ENCODE peak calls at places on chromosome 2, in six cellular contexts. H is astrocyte; Y is heart left ventricle; B is CD8-positive, alpha-beta memory T cell; T is A549; M is K562. X is an unnamed sample.

GRCh38 chr2:168843253-168843652 is 40.8 kb downstream of the NOSTRIN start:
- DNase-seq in Y (no peak), M (no peak), H (no peak), B (no peak), T (no peak), X (no peak)

GRCh38 chr2:158967731-158968395 is 577 bp upstream of the TANC1 start:
- DNase-seq in M (no peak), B (no peak), Y (peak; percentile 74), T (no peak), H (peak; percentile 62), X (peak; percentile 61)

GRCh38 chr2:218991674-218992168 is 1.5 kb downstream of the CRYBA2 start:
- DNase-seq in Y (no peak), T (no peak), H (peak; percentile 16), M (peak; percentile 49), B (no peak), X (no peak)

GRCh38 chr2:60641866-60642788 is 88.7 kb upstream of the BCL11A start:
- DNase-seq in H (peak; percentile 23), T (peak; percentile 38), M (peak; percentile 56), Y (no peak), B (peak; percentile 17), X (peak; percentile 36)

GRCh38 chr2:74725287-74725686 is 71.2 kb downstream of the SEMA4F start:
- DNase-seq in M (no peak), H (no peak), T (no peak), B (no peak), Y (no peak), X (no peak)

GRCh38 chr2:21018290-21018689 is 25.6 kb downstream of the APOB start:
- DNase-seq in M (no peak), T (no peak), Y (no peak), H (no peak), B (no peak), X (no peak)

GRCh38 chr2:218998414-218999002 is 5.3 kb upstream of the CRYBA2 start:
- DNase-seq in H (no peak), T (no peak), M (no peak), Y (no peak), B (no peak), X (no peak)

GRCh38 chr2:239153806-239154591 is 246.8 kb downstream of the HDAC4 start:
- DNase-seq in H (no peak), T (no peak), Y (peak; percentile 33), M (no peak), B (no peak), X (peak; percentile 14)

GRCh38 chr2:33216508-33217182 is 259.8 kb upstream of the RASGRP3 start:
- DNase-seq in B (no peak), M (no peak), Y (peak; percentile 68), H (no peak), T (no peak), X (no peak)

GRCh38 chr2:34408100-34408499 is 809.0 kb upstream of the FAM98A start:
- DNase-seq in Y (no peak), B (no peak), T (no peak), M (no peak), H (peak; percentile 18), X (no peak)

GRCh38 chr2:97995026-97995733 is 568 bp downstream of the TMEM131 start:
- DNase-seq in B (peak; percentile 65), H (peak; percentile 33), Y (peak; percentile 76), M (peak; percentile 72), T (peak; percentile 44), X (no peak)

GRCh38 chr2:75053484-75054112 is 95.2 kb downstream of the POLE4 start:
- DNase-seq in B (no peak), T (peak; percentile 52), Y (peak; percentile 35), M (peak; percentile 56), H (no peak), X (peak; percentile 82)

GRCh38 chr2:223737207-223737606 is 100.2 kb downstream of the AP1S3 start:
- DNase-seq in H (no peak), B (no peak), T (no peak), M (no peak), Y (no peak), X (no peak)

GRCh38 chr2:180882959-180883358 is 97.4 kb upstream of the UBE2E3 start:
- DNase-seq in T (no peak), B (no peak), M (no peak), H (no peak), Y (no peak), X (no peak)

GRCh38 chr2:103161456-103162289 is 399.8 kb downstream of the TMEM182 start:
- DNase-seq in M (peak; percentile 52), H (peak; percentile 39), B (no peak), T (peak; percentile 41), Y (no peak), X (no peak)

GRCh38 chr2:52253605-52254004 is 1221.7 kb upstream of the NRXN1 start:
- DNase-seq in B (no peak), H (no peak), M (no peak), T (no peak), Y (no peak), X (no peak)

GRCh38 chr2:13056259-13056843 is 339.6 kb downstream of the TRIB2 start:
- DNase-seq in H (no peak), T (no peak), M (no peak), Y (no peak), B (no peak), X (no peak)

DNA sequence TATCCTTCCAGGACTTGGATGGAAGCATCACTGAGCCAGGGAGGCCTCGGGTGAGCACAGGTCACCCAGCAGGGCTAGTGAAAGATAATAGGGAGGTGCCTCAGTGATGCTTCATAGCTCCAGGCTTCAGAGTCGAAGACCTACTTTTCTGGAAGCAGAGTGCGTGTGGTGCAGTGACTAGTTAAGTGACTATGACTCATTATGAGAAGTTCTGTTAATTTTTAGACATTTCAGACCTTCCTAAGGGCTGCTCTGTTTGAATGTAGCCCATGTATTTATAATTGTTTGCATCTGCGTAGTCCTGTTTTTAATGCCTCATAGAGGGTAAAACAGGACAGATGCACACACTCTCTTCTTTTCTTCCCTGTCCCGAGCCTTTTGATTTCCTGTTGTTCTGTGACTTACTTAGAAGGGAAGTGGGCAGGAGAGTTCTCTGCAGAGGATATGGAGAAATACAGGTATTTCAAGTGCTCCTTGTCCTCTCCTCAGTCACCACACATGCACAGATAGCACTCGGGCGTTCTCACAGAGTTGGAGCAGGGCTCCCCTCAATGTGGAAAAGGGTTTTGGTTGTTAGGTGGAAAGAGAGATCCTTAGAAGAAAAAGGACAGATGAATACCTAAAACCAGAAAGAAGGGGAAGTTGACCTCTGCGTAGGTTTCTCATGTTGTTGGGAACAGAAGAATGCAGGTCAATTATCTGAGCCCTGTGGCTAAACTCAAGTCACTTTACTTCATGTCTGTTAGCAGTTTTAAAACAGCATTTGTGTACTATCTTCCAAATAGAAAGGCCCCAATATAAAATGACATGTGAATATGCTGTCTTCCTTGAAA is 34.7 kb downstream of the RALB start:
- DNase-seq in Y (no peak), B (no peak), M (no peak), H (peak; percentile 87), T (peak; percentile 38), X (no peak)
- H3K27ac ChIP-seq in Y (no peak overlapping the region), B (no peak overlapping the region), M (no peak overlapping the region), H (peak overlapping the region; percentile 58), T (peak overlapping the region; percentile 23), X (no peak overlapping the region)

DNA sequence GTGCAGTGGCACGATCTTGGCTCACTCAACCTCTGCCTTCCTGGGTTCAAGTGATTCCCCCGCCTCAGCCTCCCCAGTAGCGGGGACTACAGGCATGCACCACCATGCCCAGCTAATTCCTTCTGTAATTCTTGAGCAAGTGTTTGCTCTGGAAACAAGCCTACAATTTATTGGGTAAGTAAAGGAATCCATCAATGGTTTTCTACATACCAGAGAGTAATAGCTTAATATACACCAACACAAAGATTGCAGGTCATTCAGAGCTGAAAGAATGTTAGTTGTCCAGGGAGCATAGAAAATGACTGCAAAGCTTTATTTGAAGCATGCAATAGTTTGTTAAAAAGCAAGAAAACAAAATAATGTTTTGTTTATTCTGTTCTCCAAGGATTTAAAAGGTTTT is 5.6 kb downstream of the IDH1 start:
- DNase-seq in H (peak; percentile 60), M (no peak), Y (no peak), T (no peak), B (no peak), X (no peak)
- H3K4me1 ChIP-seq in H (peaks cover 6% of the 10 kb centered on the region), M (peaks cover 8% of the 10 kb centered on the region), Y (peaks cover 62% of the 10 kb centered on the region), T (peaks cover 39% of the 10 kb centered on the region), B (peaks cover 7% of the 10 kb centered on the region), X (peaks cover 2% of the 10 kb centered on the region)

GRCh38 chr2:65605427-65606058 is 173.1 kb upstream of the SPRED2 start:
- DNase-seq in M (no peak), T (no peak), H (no peak), B (no peak), Y (no peak), X (no peak)

GRCh38 chr2:65608966-65609365 is 176.6 kb upstream of the SPRED2 start:
- DNase-seq in M (no peak), H (no peak), B (no peak), T (no peak), Y (no peak), X (no peak)

GRCh38 chr2:65608391-65608790 is 176.0 kb upstream of the SPRED2 start:
- DNase-seq in M (no peak), T (no peak), B (no peak), H (no peak), Y (no peak), X (no peak)

GRCh38 chr2:65611488-65611887 is 179.1 kb upstream of the SPRED2 start:
- DNase-seq in H (no peak), M (no peak), B (no peak), Y (no peak), T (no peak), X (no peak)

DNA sequence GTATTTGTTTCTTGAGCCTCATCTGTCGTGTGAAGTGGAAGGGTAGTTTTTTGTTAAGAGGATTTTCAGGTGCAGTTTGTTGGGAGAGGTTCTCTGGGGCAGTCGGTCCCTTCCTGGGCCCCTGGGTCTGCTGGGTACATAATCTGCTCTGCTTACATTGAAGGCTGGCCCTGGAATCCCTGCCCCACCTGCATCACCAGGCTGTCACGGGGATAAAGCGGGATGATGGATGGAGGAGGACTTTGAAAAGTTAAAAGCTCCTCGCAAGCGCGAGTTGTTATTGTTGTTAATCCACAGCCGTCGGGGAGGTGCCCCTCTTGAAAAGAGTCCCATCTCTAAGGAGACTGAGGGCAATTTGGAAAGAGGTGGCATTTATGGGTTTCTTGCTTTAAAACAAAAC is 175.5 kb upstream of the SPRED2 start:
- DNase-seq in B (no peak), H (no peak), Y (no peak), M (no peak), T (no peak), X (no peak)
- H3K27ac ChIP-seq in B (no peak overlapping the region), H (no peak overlapping the region), Y (no peak overlapping the region), M (no peak overlapping the region), T (no peak overlapping the region), X (no peak overlapping the region)

DNA sequence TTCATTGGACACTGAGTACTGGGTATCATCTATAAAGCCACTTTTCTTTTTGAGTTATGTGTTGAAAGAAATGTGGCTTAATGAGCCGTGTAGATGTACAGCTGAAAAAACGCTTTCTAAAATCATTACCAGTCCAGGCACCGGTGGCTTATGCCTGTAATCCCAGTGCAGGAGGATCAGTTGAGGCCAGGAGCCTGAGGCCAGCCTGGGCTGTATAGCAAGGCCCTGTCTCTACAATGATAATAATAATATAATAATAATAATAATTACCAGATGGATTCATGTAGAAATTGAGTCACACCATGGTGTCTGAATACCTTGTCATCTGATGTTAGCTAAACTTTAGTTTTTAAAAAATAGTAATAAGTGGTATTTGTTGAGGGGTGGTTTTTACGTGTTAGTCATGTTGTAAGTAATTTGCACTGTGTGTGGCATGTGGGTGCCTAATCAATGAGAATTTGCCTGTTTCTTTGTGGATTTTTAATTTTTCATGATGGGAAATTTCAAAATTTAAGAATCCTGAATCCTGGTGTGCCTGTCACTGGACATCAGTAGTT is 30.1 kb downstream of the NCK2 start:
- DNase-seq in H (no peak), M (no peak), B (no peak), Y (no peak), T (no peak), X (no peak)
- H3K4me1 ChIP-seq in H (peaks cover under 1% of the 10 kb centered on the region), M (no peaks in the 10 kb centered on the region), B (peaks cover 96% of the 10 kb centered on the region), Y (peaks cover 79% of the 10 kb centered on the region), T (no peaks in the 10 kb centered on the region), X (no peaks in the 10 kb centered on the region)

GRCh38 chr2:227503433-227504406 is 31.8 kb downstream of the AGFG1 start:
- DNase-seq in M (peak; percentile 31), Y (no peak), H (peak; percentile 58), T (peak; percentile 58), B (no peak), X (no peak)
- H3K27ac ChIP-seq in M (peak overlapping the region; percentile 72), Y (no peak overlapping the region), H (peak overlapping the region; percentile 14), T (peak overlapping the region; percentile 66), B (no peak overlapping the region), X (no peak overlapping the region)